ENCODE peak calls at places on chromosome 7, in nine cellular contexts. L is HepG2, I is astrocyte, H is IMR-90, P is kidney epithelial cell, E is heart left ventricle, N is AG04450, A is upper lobe of left lung, R is hepatocyte. V is an unnamed sample.

GRCh38 chr7:132116369-132116768 is 459.9 kb downstream of the PLXNA4 start:
- DNase-seq in L (no peak), I (peak; percentile 39), H (peak; percentile 9), P (no peak), E (no peak), N (no peak), A (no peak), R (no peak), V (no peak)

GRCh38 chr7:116786791-116787443 is 75.5 kb upstream of the CAPZA2 start:
- DNase-seq in L (peak; percentile 47), I (no peak), H (peak; percentile 46), P (no peak), E (no peak), N (no peak), A (no peak), R (no peak), V (no peak)

GRCh38 chr7:28748934-28749584 is 209.1 kb downstream of the TRIL start:
- DNase-seq in L (no peak), I (peak; percentile 60), H (peak; percentile 71), P (no peak), E (no peak), N (no peak), A (no peak), R (peak; percentile 12), V (no peak)

GRCh38 chr7:38242814-38243213 is 30.6 kb downstream of the TARP start:
- DNase-seq in L (no peak), I (no peak), H (no peak), P (no peak), E (no peak), N (no peak), A (no peak), R (no peak), V (no peak)

GRCh38 chr7:101635484-101635883 is 6.4 kb upstream of the MYL10 start:
- DNase-seq in L (no peak), I (no peak), H (no peak), P (no peak), E (no peak), N (no peak), A (no peak), R (no peak), V (no peak)

GRCh38 chr7:95904099-95904498 is 131.7 kb downstream of the DYNC1I1 start:
- DNase-seq in L (no peak), I (no peak), H (no peak), P (no peak), E (no peak), N (no peak), A (no peak), R (no peak), V (peak; percentile 15)

GRCh38 chr7:77409739-77410545 is 6.2 kb downstream of the GSAP start:
- DNase-seq in L (peak; percentile 95), I (peak; percentile 26), H (peak; percentile 87), P (peak; percentile 53), E (no peak), N (peak; percentile 56), A (no peak), R (no peak), V (no peak)

GRCh38 chr7:48035967-48036478 is 680 bp downstream of the C7orf57 start:
- DNase-seq in L (no peak), I (peak; percentile 27), H (peak; percentile 37), P (no peak), E (peak; percentile 25), N (no peak), A (peak; percentile 86), R (peak; percentile 33), V (peak; percentile 31)

GRCh38 chr7:44599222-44599621 is 7.2 kb upstream of the OGDH start:
- DNase-seq in L (no peak), I (no peak), H (no peak), P (no peak), E (no peak), N (no peak), A (no peak), R (no peak), V (no peak)

GRCh38 chr7:5429253-5429856 is 5.7 kb upstream of the TNRC18 start:
- DNase-seq in L (peak; percentile 91), I (peak; percentile 50), H (peak; percentile 47), P (no peak), E (peak; percentile 60), N (no peak), A (peak; percentile 88), R (peak; percentile 86), V (peak; percentile 48)

GRCh38 chr7:5431485-5432118 is 8.0 kb upstream of the TNRC18 start:
- DNase-seq in L (no peak), I (no peak), H (no peak), P (no peak), E (no peak), N (no peak), A (no peak), R (no peak), V (no peak)

GRCh38 chr7:5428470-5429252 is 5.0 kb upstream of the TNRC18 start:
- DNase-seq in L (peak; percentile 78), I (peak; percentile 86), H (peak; percentile 90), P (no peak), E (peak; percentile 70), N (peak; percentile 72), A (peak; percentile 78), R (peak; percentile 86), V (peak; percentile 74)

GRCh38 chr7:5430612-5430947 is 6.9 kb upstream of the TNRC18 start:
- DNase-seq in L (no peak), I (no peak), H (no peak), P (no peak), E (no peak), N (no peak), A (no peak), R (no peak), V (no peak)

DNA sequence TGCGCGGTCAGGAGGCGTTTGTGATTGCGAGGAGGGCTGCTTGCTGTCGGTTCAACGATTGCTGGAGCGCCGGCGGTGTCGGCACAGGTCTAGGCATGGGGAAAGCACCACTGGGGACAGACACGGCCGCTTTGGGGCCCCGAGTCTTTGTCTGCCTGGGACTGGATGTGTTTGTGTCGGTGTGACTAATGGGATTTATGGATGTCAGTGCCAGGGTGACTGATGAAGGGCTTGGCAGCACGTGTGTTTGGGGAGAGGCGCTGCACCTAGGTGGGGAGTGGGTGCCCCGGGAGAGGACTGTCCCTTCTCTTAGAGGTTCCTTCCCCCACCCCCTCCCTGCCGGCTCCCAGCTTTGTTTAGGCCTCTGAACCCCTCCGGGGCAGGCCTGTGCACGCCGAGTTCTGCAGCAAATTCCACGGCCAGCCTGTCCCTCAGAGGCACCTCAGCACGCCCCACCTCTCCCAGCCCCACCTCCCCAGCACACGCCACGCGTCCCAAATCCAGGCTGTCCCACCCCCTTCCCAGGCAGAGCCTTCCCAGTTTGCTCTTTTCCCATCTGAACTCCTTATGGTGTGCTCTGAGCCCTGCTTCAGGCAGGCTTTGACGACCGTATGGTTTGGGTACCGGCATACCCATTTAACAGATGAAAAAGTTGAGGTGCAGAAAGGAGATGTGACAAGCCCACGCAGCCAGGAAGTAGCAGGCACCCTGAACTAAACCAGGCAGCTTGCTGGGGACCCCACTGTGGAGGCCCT is 6.4 kb upstream of the TNRC18 start:
- DNase-seq in L (no peak), I (no peak), H (peak; percentile 30), P (no peak), E (peak; percentile 59), N (no peak), A (peak; percentile 66), R (peak; percentile 80), V (peak; percentile 56)
- H3K27me3 ChIP-seq in L (no peaks in the 10 kb centered on the region), I (no peaks in the 10 kb centered on the region), H (no peaks in the 10 kb centered on the region), P (no peaks in the 10 kb centered on the region), E (no peaks in the 10 kb centered on the region), N (no peaks in the 10 kb centered on the region), A (no peaks in the 10 kb centered on the region), R (no peaks in the 10 kb centered on the region), V (no peaks in the 10 kb centered on the region)

GRCh38 chr7:126792501-126792900 is 460.2 kb downstream of the GRM8 start:
- DNase-seq in L (no peak), I (no peak), H (no peak), P (no peak), E (no peak), N (no peak), A (no peak), R (no peak), V (no peak)

GRCh38 chr7:126791306-126791705 is 461.4 kb downstream of the GRM8 start:
- DNase-seq in L (no peak), I (peak; percentile 49), H (no peak), P (peak; percentile 38), E (no peak), N (no peak), A (no peak), R (no peak), V (no peak)

DNA sequence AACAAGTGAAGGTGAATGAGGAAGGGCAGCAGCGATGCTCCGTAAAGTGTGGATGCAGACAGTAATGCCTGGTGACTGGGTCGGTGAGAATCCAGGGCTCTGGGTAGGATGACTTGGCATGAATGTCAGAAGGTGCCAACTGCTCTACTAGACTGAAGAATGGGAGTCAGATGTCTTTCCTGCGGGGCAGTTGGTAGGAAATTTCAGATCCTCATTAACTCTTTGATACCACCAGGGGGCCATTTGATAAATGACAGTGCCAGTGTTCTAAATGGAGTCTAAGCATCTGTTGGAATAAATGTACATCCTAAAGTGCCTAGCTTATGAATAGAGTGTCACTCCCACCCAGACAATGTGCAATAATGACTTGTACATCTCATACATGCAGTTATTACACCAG is 462.0 kb downstream of the GRM8 start:
- DNase-seq in L (no peak), I (no peak), H (no peak), P (no peak), E (no peak), N (no peak), A (no peak), R (no peak), V (no peak)
- TF ChIP-seq CTCF in L (no peak), I (peak; percentile 18), H (no peak), P (peak; percentile 8), E (no peak), N (no peak), A (no peak), R (no peak), V (no peak)

GRCh38 chr7:149322737-149323136 is 60.7 kb downstream of the ZNF783 start:
- DNase-seq in L (no peak), I (no peak), H (no peak), P (no peak), E (no peak), N (no peak), A (no peak), R (no peak), V (no peak)

GRCh38 chr7:149319376-149319775 is 57.4 kb downstream of the ZNF783 start:
- DNase-seq in L (no peak), I (no peak), H (no peak), P (no peak), E (no peak), N (no peak), A (no peak), R (no peak), V (no peak)

GRCh38 chr7:149320313-149321124 is 58.5 kb downstream of the ZNF783 start:
- DNase-seq in L (no peak), I (no peak), H (no peak), P (no peak), E (no peak), N (no peak), A (no peak), R (no peak), V (no peak)

GRCh38 chr7:149325248-149325647 is 63.3 kb downstream of the ZNF783 start:
- DNase-seq in L (no peak), I (no peak), H (no peak), P (no peak), E (no peak), N (no peak), A (no peak), R (no peak), V (no peak)

GRCh38 chr7:149321978-149322541 is 60.1 kb downstream of the ZNF783 start:
- DNase-seq in L (no peak), I (peak; percentile 14), H (peak; percentile 21), P (no peak), E (no peak), N (no peak), A (no peak), R (no peak), V (no peak)
- H3K4me3 ChIP-seq in L (no peak overlapping the region), I (peak overlapping the region; percentile 13), H (peak overlapping the region; percentile 34), P (no peak overlapping the region), E (peak overlapping the region; percentile 16), N (peak overlapping the region; percentile 42), A (peak overlapping the region; percentile 18), R (no peak overlapping the region), V (peak overlapping the region; percentile 47)

GRCh38 chr7:27392477-27392876 is 149.9 kb downstream of the EVX1 start:
- DNase-seq in L (no peak), I (no peak), H (no peak), P (no peak), E (no peak), N (no peak), A (no peak), R (no peak), V (no peak)
- H3K27me3 ChIP-seq in L (peaks cover 8% of the 10 kb centered on the region), I (peaks cover 7% of the 10 kb centered on the region), H (peaks cover 15% of the 10 kb centered on the region), P (peaks cover 9% of the 10 kb centered on the region), E (peaks cover 4% of the 10 kb centered on the region), N (peaks cover 20% of the 10 kb centered on the region), A (no peaks in the 10 kb centered on the region), R (no peaks in the 10 kb centered on the region), V (peaks cover 64% of the 10 kb centered on the region)

V was measured in left ventricle myocardium inferior.